ENCODE peak calls at places on chromosomes 11 and 22, in seven cellular contexts. One of them, this sample, is unnamed.

GRCh38 chr22:35315855-35316745 is 16.4 kb downstream of the TOM1 start:
- DNase-seq in bronchial epithelial cell: no peak
- DNase-seq in NCI-H526 treated with DMSO at 0.1 percent for 48 hours: peak
- DNase-seq in nephron progenitor cell: no peak
- DNase-seq in uterus: no peak
- DNase-seq in left ventricle myocardium superior: peak
- DNase-seq in nucleus accumbens: no peak
- DNase-seq in this sample: no peak

GRCh38 chr22:50323900-50324299 is 2.9 kb downstream of the DENND6B start:
- DNase-seq in bronchial epithelial cell: no peak
- DNase-seq in NCI-H526 treated with DMSO at 0.1 percent for 48 hours: no peak
- DNase-seq in nephron progenitor cell: no peak
- DNase-seq in uterus: no peak
- DNase-seq in left ventricle myocardium superior: no peak
- DNase-seq in nucleus accumbens: no peak
- DNase-seq in this sample: no peak

GRCh38 chr22:26524870-26525269 is 12.6 kb upstream of the TFIP11 start:
- DNase-seq in bronchial epithelial cell: no peak
- DNase-seq in NCI-H526 treated with DMSO at 0.1 percent for 48 hours: no peak
- DNase-seq in nephron progenitor cell: no peak
- DNase-seq in uterus: no peak
- DNase-seq in left ventricle myocardium superior: no peak
- DNase-seq in nucleus accumbens: no peak
- DNase-seq in this sample: no peak

GRCh38 chr22:28883917-28884753 is 763 bp downstream of the ZNRF3 start:
- DNase-seq in bronchial epithelial cell: no peak
- DNase-seq in NCI-H526 treated with DMSO at 0.1 percent for 48 hours: no peak
- DNase-seq in nephron progenitor cell: peak
- DNase-seq in uterus: peak
- DNase-seq in left ventricle myocardium superior: peak
- DNase-seq in nucleus accumbens: no peak
- DNase-seq in this sample: no peak

GRCh38 chr22:24433868-24434471 is 6.6 kb downstream of the ADORA2A start:
- DNase-seq in bronchial epithelial cell: peak
- DNase-seq in NCI-H526 treated with DMSO at 0.1 percent for 48 hours: no peak
- DNase-seq in nephron progenitor cell: no peak
- DNase-seq in uterus: no peak
- DNase-seq in left ventricle myocardium superior: peak
- DNase-seq in nucleus accumbens: no peak
- DNase-seq in this sample: peak

GRCh38 chr11:95692526-95693270 is 96.9 kb downstream of the FAM76B start:
- DNase-seq in bronchial epithelial cell: no peak
- DNase-seq in NCI-H526 treated with DMSO at 0.1 percent for 48 hours: peak
- DNase-seq in nephron progenitor cell: no peak
- DNase-seq in uterus: no peak
- DNase-seq in left ventricle myocardium superior: no peak
- DNase-seq in nucleus accumbens: no peak
- DNase-seq in this sample: no peak

GRCh38 chr11:100719809-100720221 is 32.7 kb downstream of the ARHGAP42 start:
- DNase-seq in bronchial epithelial cell: peak
- DNase-seq in NCI-H526 treated with DMSO at 0.1 percent for 48 hours: no peak
- DNase-seq in nephron progenitor cell: no peak
- DNase-seq in uterus: peak
- DNase-seq in left ventricle myocardium superior: no peak
- DNase-seq in nucleus accumbens: no peak
- DNase-seq in this sample: peak

GRCh38 chr11:119902656-119903181 is 173.7 kb upstream of the NECTIN1 start:
- DNase-seq in bronchial epithelial cell: no peak
- DNase-seq in NCI-H526 treated with DMSO at 0.1 percent for 48 hours: no peak
- DNase-seq in nephron progenitor cell: no peak
- DNase-seq in uterus: no peak
- DNase-seq in left ventricle myocardium superior: no peak
- DNase-seq in nucleus accumbens: no peak
- DNase-seq in this sample: no peak

GRCh38 chr11:22657101-22657694 is 9.2 kb upstream of the GAS2 start:
- DNase-seq in bronchial epithelial cell: no peak
- DNase-seq in NCI-H526 treated with DMSO at 0.1 percent for 48 hours: peak
- DNase-seq in nephron progenitor cell: no peak
- DNase-seq in uterus: no peak
- DNase-seq in left ventricle myocardium superior: no peak
- DNase-seq in nucleus accumbens: no peak
- DNase-seq in this sample: no peak

GRCh38 chr22:32926600-32926999 is 125.1 kb downstream of the TIMP3 start:
- DNase-seq in bronchial epithelial cell: peak
- DNase-seq in NCI-H526 treated with DMSO at 0.1 percent for 48 hours: no peak
- DNase-seq in nephron progenitor cell: peak
- DNase-seq in uterus: no peak
- DNase-seq in left ventricle myocardium superior: no peak
- DNase-seq in nucleus accumbens: no peak
- DNase-seq in this sample: no peak

GRCh38 chr22:29143848-29144785 is 61.6 kb upstream of the EMID1 start:
- DNase-seq in bronchial epithelial cell: no peak
- DNase-seq in NCI-H526 treated with DMSO at 0.1 percent for 48 hours: no peak
- DNase-seq in nephron progenitor cell: no peak
- DNase-seq in uterus: no peak
- DNase-seq in left ventricle myocardium superior: no peak
- DNase-seq in nucleus accumbens: no peak
- DNase-seq in this sample: no peak

GRCh38 chr11:118663929-118664328 is 15.5 kb downstream of the TREH start:
- DNase-seq in bronchial epithelial cell: no peak
- DNase-seq in NCI-H526 treated with DMSO at 0.1 percent for 48 hours: no peak
- DNase-seq in nephron progenitor cell: no peak
- DNase-seq in uterus: no peak
- DNase-seq in left ventricle myocardium superior: no peak
- DNase-seq in nucleus accumbens: no peak
- DNase-seq in this sample: no peak

GRCh38 chr11:123945132-123945531 is 1.5 kb upstream of the OR6T1 start:
- DNase-seq in bronchial epithelial cell: no peak
- DNase-seq in NCI-H526 treated with DMSO at 0.1 percent for 48 hours: no peak
- DNase-seq in nephron progenitor cell: no peak
- DNase-seq in uterus: no peak
- DNase-seq in left ventricle myocardium superior: no peak
- DNase-seq in nucleus accumbens: no peak
- DNase-seq in this sample: no peak

GRCh38 chr11:39990413-39990812 is 1469.0 kb downstream of the LRRC4C start:
- DNase-seq in bronchial epithelial cell: no peak
- DNase-seq in NCI-H526 treated with DMSO at 0.1 percent for 48 hours: no peak
- DNase-seq in nephron progenitor cell: no peak
- DNase-seq in uterus: no peak
- DNase-seq in left ventricle myocardium superior: no peak
- DNase-seq in nucleus accumbens: no peak
- DNase-seq in this sample: no peak

GRCh38 chr22:33063611-33064010 is 5.4 kb upstream of the SYN3 start:
- DNase-seq in bronchial epithelial cell: no peak
- DNase-seq in NCI-H526 treated with DMSO at 0.1 percent for 48 hours: no peak
- DNase-seq in nephron progenitor cell: no peak
- DNase-seq in uterus: no peak
- DNase-seq in left ventricle myocardium superior: no peak
- DNase-seq in nucleus accumbens: no peak
- DNase-seq in this sample: no peak

GRCh38 chr11:119643878-119644225 is 85.1 kb downstream of the NECTIN1 start:
- DNase-seq in bronchial epithelial cell: no peak
- DNase-seq in NCI-H526 treated with DMSO at 0.1 percent for 48 hours: no peak
- DNase-seq in nephron progenitor cell: no peak
- DNase-seq in uterus: no peak
- DNase-seq in left ventricle myocardium superior: no peak
- DNase-seq in nucleus accumbens: no peak
- DNase-seq in this sample: no peak

GRCh38 chr11:125514336-125515101 is 18.5 kb upstream of the FEZ1 start:
- DNase-seq in bronchial epithelial cell: peak
- DNase-seq in NCI-H526 treated with DMSO at 0.1 percent for 48 hours: peak
- DNase-seq in nephron progenitor cell: no peak
- DNase-seq in uterus: no peak
- DNase-seq in left ventricle myocardium superior: no peak
- DNase-seq in nucleus accumbens: no peak
- DNase-seq in this sample: peak

GRCh38 chr11:46678741-46679130 is 21.7 kb downstream of the ARHGAP1 start:
- DNase-seq in bronchial epithelial cell: no peak
- DNase-seq in NCI-H526 treated with DMSO at 0.1 percent for 48 hours: no peak
- DNase-seq in nephron progenitor cell: no peak
- DNase-seq in uterus: no peak
- DNase-seq in left ventricle myocardium superior: no peak
- DNase-seq in nucleus accumbens: no peak
- DNase-seq in this sample: no peak

GRCh38 chr11:105296806-105297205 is 157.2 kb upstream of the CARD18 start:
- DNase-seq in bronchial epithelial cell: no peak
- DNase-seq in NCI-H526 treated with DMSO at 0.1 percent for 48 hours: no peak
- DNase-seq in nephron progenitor cell: no peak
- DNase-seq in uterus: no peak
- DNase-seq in left ventricle myocardium superior: no peak
- DNase-seq in nucleus accumbens: no peak
- DNase-seq in this sample: peak

GRCh38 chr22:24209016-24209415 is 27.7 kb downstream of the SUSD2 start:
- DNase-seq in bronchial epithelial cell: no peak
- DNase-seq in NCI-H526 treated with DMSO at 0.1 percent for 48 hours: no peak
- DNase-seq in nephron progenitor cell: no peak
- DNase-seq in uterus: no peak
- DNase-seq in left ventricle myocardium superior: no peak
- DNase-seq in nucleus accumbens: no peak
- DNase-seq in this sample: no peak

GRCh38 chr22:50540352-50540751 is 5.3 kb upstream of the KLHDC7B start:
- DNase-seq in bronchial epithelial cell: no peak
- DNase-seq in NCI-H526 treated with DMSO at 0.1 percent for 48 hours: no peak
- DNase-seq in nephron progenitor cell: no peak
- DNase-seq in uterus: no peak
- DNase-seq in left ventricle myocardium superior: peak
- DNase-seq in nucleus accumbens: no peak
- DNase-seq in this sample: no peak

GRCh38 chr22:42080287-42080686 is 787 bp downstream of the SMDT1 start:
- DNase-seq in bronchial epithelial cell: no peak
- DNase-seq in NCI-H526 treated with DMSO at 0.1 percent for 48 hours: no peak
- DNase-seq in nephron progenitor cell: no peak
- DNase-seq in uterus: no peak
- DNase-seq in left ventricle myocardium superior: no peak
- DNase-seq in nucleus accumbens: peak
- DNase-seq in this sample: peak

GRCh38 chr11:124167852-124168251 is 15.3 kb upstream of the OR10D3 start:
- DNase-seq in bronchial epithelial cell: no peak
- DNase-seq in NCI-H526 treated with DMSO at 0.1 percent for 48 hours: no peak
- DNase-seq in nephron progenitor cell: no peak
- DNase-seq in uterus: no peak
- DNase-seq in left ventricle myocardium superior: no peak
- DNase-seq in nucleus accumbens: no peak
- DNase-seq in this sample: no peak

GRCh38 chr11:118076754-118077281 is at the start of gene TMPRSS4:
- DNase-seq in bronchial epithelial cell: peak
- DNase-seq in NCI-H526 treated with DMSO at 0.1 percent for 48 hours: peak
- DNase-seq in nephron progenitor cell: no peak
- DNase-seq in uterus: no peak
- DNase-seq in left ventricle myocardium superior: no peak
- DNase-seq in nucleus accumbens: no peak
- DNase-seq in this sample: no peak

GRCh38 chr11:48090174-48090573 is 109.8 kb downstream of the PTPRJ start:
- DNase-seq in bronchial epithelial cell: no peak
- DNase-seq in NCI-H526 treated with DMSO at 0.1 percent for 48 hours: no peak
- DNase-seq in nephron progenitor cell: no peak
- DNase-seq in uterus: no peak
- DNase-seq in left ventricle myocardium superior: no peak
- DNase-seq in nucleus accumbens: no peak
- DNase-seq in this sample: no peak

GRCh38 chr11:13963949-13964770 is 1.6 kb downstream of the SPON1 start:
- DNase-seq in bronchial epithelial cell: no peak
- DNase-seq in NCI-H526 treated with DMSO at 0.1 percent for 48 hours: peak
- DNase-seq in nephron progenitor cell: peak
- DNase-seq in uterus: peak
- DNase-seq in left ventricle myocardium superior: peak
- DNase-seq in nucleus accumbens: peak
- DNase-seq in this sample: no peak

GRCh38 chr11:76251576-76251975 is 45.3 kb upstream of the WNT11 start:
- DNase-seq in bronchial epithelial cell: no peak
- DNase-seq in NCI-H526 treated with DMSO at 0.1 percent for 48 hours: no peak
- DNase-seq in nephron progenitor cell: no peak
- DNase-seq in uterus: no peak
- DNase-seq in left ventricle myocardium superior: no peak
- DNase-seq in nucleus accumbens: no peak
- DNase-seq in this sample: no peak

GRCh38 chr11:17734418-17734911 is at the start of gene KCNC1:
- DNase-seq in bronchial epithelial cell: no peak
- DNase-seq in NCI-H526 treated with DMSO at 0.1 percent for 48 hours: peak
- DNase-seq in nephron progenitor cell: peak
- DNase-seq in uterus: no peak
- DNase-seq in left ventricle myocardium superior: peak
- DNase-seq in nucleus accumbens: peak
- DNase-seq in this sample: peak

GRCh38 chr11:70717961-70718595 is 319.7 kb downstream of the CTTN start:
- DNase-seq in bronchial epithelial cell: no peak
- DNase-seq in NCI-H526 treated with DMSO at 0.1 percent for 48 hours: no peak
- DNase-seq in nephron progenitor cell: no peak
- DNase-seq in uterus: no peak
- DNase-seq in left ventricle myocardium superior: no peak
- DNase-seq in nucleus accumbens: no peak
- DNase-seq in this sample: no peak

GRCh38 chr22:46734830-46735453 is 3.1 kb downstream of the CERK start:
- DNase-seq in bronchial epithelial cell: no peak
- DNase-seq in NCI-H526 treated with DMSO at 0.1 percent for 48 hours: peak
- DNase-seq in nephron progenitor cell: no peak
- DNase-seq in uterus: no peak
- DNase-seq in left ventricle myocardium superior: peak
- DNase-seq in nucleus accumbens: no peak
- DNase-seq in this sample: no peak

GRCh38 chr11:98732947-98733346 is 287.8 kb upstream of the CNTN5 start:
- DNase-seq in bronchial epithelial cell: peak
- DNase-seq in NCI-H526 treated with DMSO at 0.1 percent for 48 hours: no peak
- DNase-seq in nephron progenitor cell: no peak
- DNase-seq in uterus: no peak
- DNase-seq in left ventricle myocardium superior: no peak
- DNase-seq in nucleus accumbens: no peak
- DNase-seq in this sample: no peak

GRCh38 chr11:62689421-62690183 is at the start of gene LRRN4CL:
- DNase-seq in bronchial epithelial cell: no peak
- DNase-seq in NCI-H526 treated with DMSO at 0.1 percent for 48 hours: no peak
- DNase-seq in nephron progenitor cell: no peak
- DNase-seq in uterus: peak
- DNase-seq in left ventricle myocardium superior: peak
- DNase-seq in nucleus accumbens: peak
- DNase-seq in this sample: peak